ENCODE peak calls at places on chromosomes 5 and 9, in ten cellular contexts. K is fibroblast of lung; Y is cardiac muscle cell; I is stimulated activated CD8-positive, alpha-beta memory T cell treated with anti-CD3 and anti-CD28 coated beads, Interleukin-12 subunit alpha, Interleukin-12 subunit beta, amount 100 ng/mL, for 1 hour; T is fibroblast of the conjunctiva; J is mucosa of descending colon; M is C1 segment of cervical spinal cord; S is HS-27A; U is CD8-positive, alpha-beta memory T cell; V is amygdala. P is an unnamed sample.

GRCh38 chr5:1322036-1322903 is 22.6 kb downstream of the CLPTM1L start:
- DNase-seq in K (no peak), Y (no peak), I (no peak), T (no peak), J (no peak), M (no peak), S (no peak), U (no peak), V (no peak), P (no peak)

GRCh38 chr9:89226076-89226475 is 47.5 kb upstream of the SHC3 start:
- DNase-seq in K (peak), Y (peak), I (no peak), T (no peak), J (no peak), M (no peak), S (no peak), U (no peak), V (no peak), P (no peak)

GRCh38 chr5:61245936-61246335 is 83.7 kb upstream of the SMIM15 start:
- DNase-seq in K (peak), Y (no peak), I (no peak), T (no peak), J (no peak), M (no peak), S (no peak), U (no peak), V (peak), P (no peak)

GRCh38 chr9:98222885-98223640 is 30.6 kb upstream of the CORO2A start:
- DNase-seq in K (peak), Y (peak), I (no peak), T (peak), J (no peak), M (no peak), S (peak), U (no peak), V (no peak), P (peak)

GRCh38 chr5:142720561-142721275 is 34.8 kb upstream of the FGF1 start:
- DNase-seq in K (peak), Y (peak), I (no peak), T (no peak), J (peak), M (no peak), S (no peak), U (no peak), V (no peak), P (no peak)

GRCh38 chr9:18371621-18372020 is 102.3 kb upstream of the ADAMTSL1 start:
- DNase-seq in K (no peak), Y (no peak), I (no peak), T (no peak), J (no peak), M (no peak), S (no peak), U (no peak), V (no peak), P (no peak)

GRCh38 chr5:134114886-134115805 is 665 bp downstream of the TCF7 start:
- DNase-seq in K (no peak), Y (no peak), I (peak), T (no peak), J (peak), M (no peak), S (no peak), U (peak), V (no peak), P (no peak)

GRCh38 chr9:28821240-28821639 is 1248.0 kb upstream of the C9orf72 start:
- DNase-seq in K (no peak), Y (no peak), I (no peak), T (no peak), J (no peak), M (no peak), S (no peak), U (no peak), V (no peak), P (no peak)

GRCh38 chr5:116343961-116344360 is 230.7 kb downstream of the SEMA6A start:
- DNase-seq in K (no peak), Y (no peak), I (no peak), T (no peak), J (no peak), M (no peak), S (no peak), U (no peak), V (no peak), P (no peak)

GRCh38 chr5:144598451-144599068 is 427.9 kb downstream of the KCTD16 start:
- DNase-seq in K (no peak), Y (no peak), I (no peak), T (no peak), J (no peak), M (peak), S (no peak), U (no peak), V (no peak), P (no peak)

GRCh38 chr9:76905984-76906861 is at the start of gene PRUNE2:
- DNase-seq in K (peak), Y (peak), I (no peak), T (peak), J (peak), M (peak), S (peak), U (no peak), V (peak), P (peak)

GRCh38 chr9:19160085-19160484 is 32.8 kb upstream of the PLIN2 start:
- DNase-seq in K (no peak), Y (no peak), I (no peak), T (no peak), J (no peak), M (no peak), S (no peak), U (no peak), V (no peak), P (no peak)

GRCh38 chr5:56064984-56065383 is 70.2 kb upstream of the IL6ST start:
- DNase-seq in K (no peak), Y (no peak), I (no peak), T (no peak), J (no peak), M (no peak), S (no peak), U (no peak), V (no peak), P (no peak)

GRCh38 chr5:147935032-147935431 is 28.7 kb upstream of the C5orf46 start:
- DNase-seq in K (peak), Y (peak), I (no peak), T (peak), J (no peak), M (no peak), S (no peak), U (no peak), V (no peak), P (no peak)

GRCh38 chr9:129482521-129483466 is 138.1 kb downstream of the C9orf50 start:
- DNase-seq in K (peak), Y (peak), I (no peak), T (peak), J (peak), M (peak), S (peak), U (no peak), V (peak), P (peak)

GRCh38 chr5:15266841-15267240 is 233.1 kb upstream of the FBXL7 start:
- DNase-seq in K (no peak), Y (no peak), I (no peak), T (no peak), J (no peak), M (no peak), S (no peak), U (no peak), V (no peak), P (no peak)

GRCh38 chr9:121880343-121880742 is 212.8 kb downstream of the TTLL11 start:
- DNase-seq in K (no peak), Y (peak), I (no peak), T (no peak), J (no peak), M (no peak), S (no peak), U (no peak), V (no peak), P (no peak)

GRCh38 chr5:169602535-169602934 is 19.0 kb downstream of the SPDL1 start:
- DNase-seq in K (peak), Y (no peak), I (no peak), T (no peak), J (no peak), M (no peak), S (no peak), U (no peak), V (no peak), P (no peak)

GRCh38 chr9:23342296-23342695 is 483.7 kb downstream of the ELAVL2 start:
- DNase-seq in K (peak), Y (peak), I (no peak), T (no peak), J (no peak), M (no peak), S (no peak), U (no peak), V (no peak), P (no peak)